ENCODE peak calls at places on chromosomes 11 and 22, in seven cellular contexts. One of them, this sample, is unnamed.

GRCh38 chr22:37726240-37726887 is 29.5 kb downstream of the TRIOBP start:
- DNase-seq in T1000: no peak
- DNase-seq in endothelial cell: no peak
- DNase-seq in neuronal stem cell: no peak
- DNase-seq in thyroid gland: no peak
- DNase-seq in CD4-positive, CD25-positive, alpha-beta regulatory T cell: no peak
- DNase-seq in progenitor cell of endocrine pancreas: no peak
- DNase-seq in this sample: no peak

GRCh38 chr11:61747389-61748285 is 4.8 kb upstream of the MYRF start:
- DNase-seq in T1000: no peak
- DNase-seq in endothelial cell: peak; percentile 89
- DNase-seq in neuronal stem cell: peak; percentile 61
- DNase-seq in thyroid gland: peak; percentile 87
- DNase-seq in CD4-positive, CD25-positive, alpha-beta regulatory T cell: peak; percentile 19
- DNase-seq in progenitor cell of endocrine pancreas: peak; percentile 81
- DNase-seq in this sample: no peak

GRCh38 chr11:11010624-11011127 is 152.8 kb upstream of the ZBED5 start:
- DNase-seq in T1000: no peak
- DNase-seq in endothelial cell: peak; percentile 38
- DNase-seq in neuronal stem cell: peak; percentile 29
- DNase-seq in thyroid gland: peak; percentile 62
- DNase-seq in CD4-positive, CD25-positive, alpha-beta regulatory T cell: peak; percentile 4
- DNase-seq in progenitor cell of endocrine pancreas: no peak
- DNase-seq in this sample: no peak

GRCh38 chr11:77322506-77322905 is 21.0 kb upstream of the GDPD4 start:
- DNase-seq in T1000: no peak
- DNase-seq in endothelial cell: no peak
- DNase-seq in neuronal stem cell: no peak
- DNase-seq in thyroid gland: peak; percentile 75
- DNase-seq in CD4-positive, CD25-positive, alpha-beta regulatory T cell: no peak
- DNase-seq in progenitor cell of endocrine pancreas: no peak
- DNase-seq in this sample: peak; percentile 78

GRCh38 chr11:72642815-72643511 is 31.3 kb downstream of the PDE2A start:
- DNase-seq in T1000: peak; percentile 73
- DNase-seq in endothelial cell: peak; percentile 80
- DNase-seq in neuronal stem cell: peak; percentile 71
- DNase-seq in thyroid gland: peak; percentile 29
- DNase-seq in CD4-positive, CD25-positive, alpha-beta regulatory T cell: peak; percentile 70
- DNase-seq in progenitor cell of endocrine pancreas: peak; percentile 59
- DNase-seq in this sample: no peak

GRCh38 chr22:31348766-31349165 is 2.6 kb upstream of the PATZ1 start:
- DNase-seq in T1000: no peak
- DNase-seq in endothelial cell: no peak
- DNase-seq in neuronal stem cell: no peak
- DNase-seq in thyroid gland: no peak
- DNase-seq in CD4-positive, CD25-positive, alpha-beta regulatory T cell: no peak
- DNase-seq in progenitor cell of endocrine pancreas: no peak
- DNase-seq in this sample: no peak

GRCh38 chr11:121421149-121421906 is 30.8 kb upstream of the SORL1 start:
- DNase-seq in T1000: no peak
- DNase-seq in endothelial cell: no peak
- DNase-seq in neuronal stem cell: no peak
- DNase-seq in thyroid gland: no peak
- DNase-seq in CD4-positive, CD25-positive, alpha-beta regulatory T cell: no peak
- DNase-seq in progenitor cell of endocrine pancreas: no peak
- DNase-seq in this sample: no peak

GRCh38 chr11:67252831-67253239 is 13.4 kb upstream of the GRK2 start:
- DNase-seq in T1000: no peak
- DNase-seq in endothelial cell: no peak
- DNase-seq in neuronal stem cell: no peak
- DNase-seq in thyroid gland: peak; percentile 40
- DNase-seq in CD4-positive, CD25-positive, alpha-beta regulatory T cell: peak; percentile 38
- DNase-seq in progenitor cell of endocrine pancreas: no peak
- DNase-seq in this sample: no peak

GRCh38 chr11:30914143-30914762 is 328.1 kb upstream of the MPPED2 start:
- DNase-seq in T1000: no peak
- DNase-seq in endothelial cell: peak; percentile 72
- DNase-seq in neuronal stem cell: peak; percentile 56
- DNase-seq in thyroid gland: peak; percentile 71
- DNase-seq in CD4-positive, CD25-positive, alpha-beta regulatory T cell: no peak
- DNase-seq in progenitor cell of endocrine pancreas: peak; percentile 37
- DNase-seq in this sample: no peak

GRCh38 chr22:23696326-23696851 is 5.6 kb downstream of the RGL4 start:
- DNase-seq in T1000: no peak
- DNase-seq in endothelial cell: no peak
- DNase-seq in neuronal stem cell: no peak
- DNase-seq in thyroid gland: peak; percentile 13
- DNase-seq in CD4-positive, CD25-positive, alpha-beta regulatory T cell: peak; percentile 85
- DNase-seq in progenitor cell of endocrine pancreas: no peak
- DNase-seq in this sample: no peak

GRCh38 chr22:24090581-24090980 is 79.5 kb downstream of the CABIN1 start:
- DNase-seq in T1000: no peak
- DNase-seq in endothelial cell: no peak
- DNase-seq in neuronal stem cell: no peak
- DNase-seq in thyroid gland: no peak
- DNase-seq in CD4-positive, CD25-positive, alpha-beta regulatory T cell: no peak
- DNase-seq in progenitor cell of endocrine pancreas: no peak
- DNase-seq in this sample: no peak

GRCh38 chr11:117949062-117949461 is 19.9 kb upstream of the TMPRSS13 start:
- DNase-seq in T1000: no peak
- DNase-seq in endothelial cell: no peak
- DNase-seq in neuronal stem cell: no peak
- DNase-seq in thyroid gland: no peak
- DNase-seq in CD4-positive, CD25-positive, alpha-beta regulatory T cell: no peak
- DNase-seq in progenitor cell of endocrine pancreas: no peak
- DNase-seq in this sample: no peak

GRCh38 chr11:115996808-115997188 is 492.6 kb upstream of the CADM1 start:
- DNase-seq in T1000: no peak
- DNase-seq in endothelial cell: no peak
- DNase-seq in neuronal stem cell: no peak
- DNase-seq in thyroid gland: no peak
- DNase-seq in CD4-positive, CD25-positive, alpha-beta regulatory T cell: no peak
- DNase-seq in progenitor cell of endocrine pancreas: no peak
- DNase-seq in this sample: no peak